ENCODE peak calls at places on chromosomes 3 and 15, in four cellular contexts. C, G, X and E are unnamed samples.

GRCh38 chr3:189119947-189120346 is 51.8 kb upstream of the TPRG1 start:
- DNase-seq in C (no peak), X (no peak), G (no peak), E (no peak)

GRCh38 chr3:188315563-188315962 is 161.6 kb downstream of the LPP start:
- DNase-seq in G (no peak), C (no peak), X (no peak), E (no peak)

GRCh38 chr3:194512895-194513601 is 26.2 kb upstream of the ATP13A3 start:
- DNase-seq in C (peak; percentile 96), G (no peak), X (no peak), E (no peak)

GRCh38 chr15:49060710-49061483 is 14.7 kb upstream of the SECISBP2L start:
- DNase-seq in C (no peak), X (no peak), G (peak; percentile 37), E (peak; percentile 48)

GRCh38 chr3:73451276-73451973 is 173.3 kb downstream of the PDZRN3 start:
- DNase-seq in C (no peak), X (no peak), G (no peak), E (no peak)

GRCh38 chr3:71057526-71057894 is 526.0 kb downstream of the FOXP1 start:
- DNase-seq in C (peak; percentile 10), G (peak; percentile 34), X (no peak), E (no peak)

GRCh38 chr15:88621789-88622604 is 857 bp downstream of the AEN start:
- DNase-seq in X (peak; percentile 48), G (peak; percentile 75), C (no peak), E (peak; percentile 84)

GRCh38 chr15:24823473-24823872 is 131.3 kb upstream of the SNRPN start:
- DNase-seq in C (no peak), G (no peak), X (no peak), E (no peak)

GRCh38 chr3:131326307-131326706 is 55.3 kb upstream of the NUDT16 start:
- DNase-seq in X (no peak), C (no peak), G (peak; percentile 55), E (peak; percentile 85)

GRCh38 chr3:45994661-45995369 is 809 bp downstream of the FYCO1 start:
- DNase-seq in G (peak; percentile 54), C (no peak), X (peak; percentile 88), E (no peak)

GRCh38 chr3:9947025-9947995 is 4.9 kb downstream of the PRRT3 start:
- DNase-seq in G (peak; percentile 92), C (peak; percentile 87), X (no peak), E (peak; percentile 98)

GRCh38 chr3:87077354-87077753 is 86.4 kb upstream of the VGLL3 start:
- DNase-seq in G (no peak), C (no peak), X (no peak), E (peak; percentile 32)

GRCh38 chr3:96182756-96183155 is 631.6 kb upstream of the EPHA6 start:
- DNase-seq in G (no peak), C (no peak), X (no peak), E (no peak)

GRCh38 chr3:122247825-122248185 is 64.3 kb downstream of the CASR start:
- DNase-seq in X (no peak), C (no peak), G (peak; percentile 11), E (no peak)

GRCh38 chr15:39880718-39881387 is 39.2 kb downstream of the GPR176 start:
- DNase-seq in X (no peak), C (no peak), G (no peak), E (no peak)

GRCh38 chr3:73314182-73314951 is 252.9 kb downstream of the EBLN2 start:
- DNase-seq in X (no peak), G (no peak), C (no peak), E (no peak)

GRCh38 chr3:76949462-76949861 is 90.4 kb upstream of the ROBO2 start:
- DNase-seq in C (no peak), G (no peak), X (no peak), E (no peak)

GRCh38 chr15:81909229-81910087 is 136.4 kb downstream of the MEX3B start:
- DNase-seq in C (no peak), G (no peak), X (peak; percentile 5), E (peak; percentile 66)

GRCh38 chr3:34212671-34213070 is 414.2 kb downstream of the PDCD6IP start:
- DNase-seq in X (no peak), G (peak; percentile 33), C (no peak), E (peak; percentile 0)

GRCh38 chr3:48088749-48089466 is 72.7 kb upstream of the MAP4 start:
- DNase-seq in G (peak; percentile 99), C (peak; percentile 97), X (peak; percentile 97), E (peak; percentile 97)

GRCh38 chr15:84631706-84632272 is 22.3 kb downstream of the WDR73 start:
- DNase-seq in G (peak; percentile 51), C (no peak), X (peak; percentile 17), E (no peak)

GRCh38 chr3:127689266-127689860 is 16.6 kb downstream of the ABTB1 start:
- DNase-seq in C (no peak), X (no peak), G (no peak), E (no peak)

GRCh38 chr3:53806182-53807116 is 39.8 kb downstream of the CHDH start:
- DNase-seq in X (no peak), G (peak; percentile 94), C (no peak), E (peak; percentile 96)

GRCh38 chr3:43629741-43630140 is 7.9 kb upstream of the ANO10 start:
- DNase-seq in G (no peak), X (no peak), C (no peak), E (no peak)

GRCh38 chr3:72529084-72529483 is 319.2 kb downstream of the SHQ1 start:
- DNase-seq in X (no peak), C (no peak), G (no peak), E (no peak)

GRCh38 chr3:194971965-194972364 is 286.3 kb downstream of the FAM43A start:
- DNase-seq in G (no peak), C (no peak), X (no peak), E (no peak)

GRCh38 chr15:42832577-42832976 is 88.0 kb downstream of the TTBK2 start:
- DNase-seq in X (no peak), C (peak; percentile 28), G (peak; percentile 87), E (peak; percentile 84)

GRCh38 chr3:172717493-172718088 is 6.7 kb upstream of the NCEH1 start:
- DNase-seq in G (peak; percentile 42), C (no peak), X (no peak), E (no peak)

GRCh38 chr15:81313686-81314085 is 10.3 kb downstream of the STARD5 start:
- DNase-seq in X (no peak), C (no peak), G (no peak), E (no peak)

GRCh38 chr3:126378341-126378751 is 16.4 kb upstream of the CFAP100 start:
- DNase-seq in X (no peak), C (no peak), G (no peak), E (no peak)

GRCh38 chr3:49703443-49703927 is 14.1 kb downstream of the RNF123 start:
- DNase-seq in G (peak; percentile 80), X (peak; percentile 74), C (peak; percentile 77), E (peak; percentile 99)

GRCh38 chr3:119679874-119680273 is 2.7 kb upstream of the COX17 start:
- DNase-seq in X (no peak), G (no peak), C (no peak), E (no peak)

GRCh38 chr3:52237659-52238172 is 1.2 kb downstream of the TWF2 start:
- DNase-seq in C (peak; percentile 94), G (peak; percentile 98), X (no peak), E (peak; percentile 100)

GRCh38 chr15:78810377-78811123 is 714 bp downstream of the ADAMTS7 start:
- DNase-seq in X (no peak), C (peak; percentile 39), G (peak; percentile 59), E (peak; percentile 98)

GRCh38 chr15:33425149-33425548 is 114.4 kb downstream of the RYR3 start:
- DNase-seq in X (no peak), C (no peak), G (peak; percentile 32), E (no peak)

GRCh38 chr15:86691091-86691490 is 611.4 kb downstream of the AGBL1 start:
- DNase-seq in X (no peak), C (no peak), G (no peak), E (no peak)

GRCh38 chr3:60294181-60294580 is 957.1 kb downstream of the FHIT start:
- DNase-seq in C (no peak), G (peak; percentile 64), X (peak; percentile 42), E (no peak)

GRCh38 chr3:31624054-31624709 is 91.5 kb downstream of the STT3B start:
- DNase-seq in G (no peak), X (no peak), C (no peak), E (no peak)

DNA sequence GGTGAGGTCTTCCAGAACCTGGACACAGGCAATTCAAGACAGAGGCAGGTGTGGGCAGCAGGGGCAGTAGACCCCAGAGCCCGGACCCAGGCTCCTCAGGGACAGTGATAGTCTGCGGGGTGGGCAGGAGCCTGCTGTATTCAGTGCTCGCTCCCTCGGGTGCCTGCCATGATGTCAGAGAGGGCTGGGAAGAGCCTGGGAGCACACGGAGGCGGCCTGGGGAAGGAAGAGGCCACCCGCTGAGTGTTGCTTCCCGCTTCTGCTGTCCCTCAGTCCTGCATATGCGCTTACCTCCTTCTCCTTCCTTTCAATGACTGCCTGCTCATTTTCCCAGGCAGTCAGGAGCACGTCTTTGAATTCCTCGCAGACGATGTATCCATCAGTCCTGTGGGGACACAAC is 22.8 kb downstream of the TMEM43 start:
- DNase-seq in G (no peak), X (no peak), C (no peak), E (peak; percentile 46)
- H3K36me3 ChIP-seq in G (peaks cover 15% of the 10 kb centered on the region), X (peaks cover 62% of the 10 kb centered on the region), C (peaks cover 12% of the 10 kb centered on the region), E (peaks cover 49% of the 10 kb centered on the region)

GRCh38 chr15:50124557-50125080 is 5.6 kb upstream of the ATP8B4 start:
- DNase-seq in X (no peak), G (no peak), C (no peak), E (no peak)
- H3K4me2 ChIP-seq in X (no peak overlapping the region), G (no peak overlapping the region), C (no peak overlapping the region), E (no peak overlapping the region)

GRCh38 chr15:95880630-95881029 is 449.9 kb upstream of the NR2F2 start:
- DNase-seq in X (no peak), C (no peak), G (no peak), E (no peak)

GRCh38 chr15:95888762-95889161 is 441.7 kb upstream of the NR2F2 start:
- DNase-seq in G (no peak), C (no peak), X (no peak), E (no peak)

GRCh38 chr15:95884276-95884675 is 446.2 kb upstream of the NR2F2 start:
- DNase-seq in X (no peak), G (peak; percentile 26), C (no peak), E (peak; percentile 19)

GRCh38 chr15:95887666-95888480 is 442.6 kb upstream of the NR2F2 start:
- DNase-seq in C (no peak), G (no peak), X (no peak), E (no peak)

GRCh38 chr15:95883064-95883463 is 447.4 kb upstream of the NR2F2 start:
- DNase-seq in X (no peak), C (no peak), G (no peak), E (no peak)
- H2AFZ ChIP-seq in X (no peak overlapping the region), C (no peak overlapping the region), G (no peak overlapping the region), E (no peak overlapping the region)

GRCh38 chr3:15220661-15221060 is 14.6 kb downstream of the CAPN7 start:
- DNase-seq in G (no peak), C (no peak), X (no peak), E (no peak)

GRCh38 chr3:15217841-15218267 is 11.8 kb downstream of the CAPN7 start:
- DNase-seq in G (no peak), C (no peak), X (no peak), E (no peak)

GRCh38 chr3:15217011-15217671 is 11.1 kb downstream of the CAPN7 start:
- DNase-seq in G (no peak), X (no peak), C (no peak), E (no peak)

GRCh38 chr3:15220056-15220455 is 14.0 kb downstream of the CAPN7 start:
- DNase-seq in C (no peak), G (no peak), X (no peak), E (no peak)

GRCh38 chr3:15218689-15219088 is 12.6 kb downstream of the CAPN7 start:
- DNase-seq in C (no peak), G (no peak), X (no peak), E (no peak)
- H3K36me3 ChIP-seq in C (peaks cover 45% of the 10 kb centered on the region), G (peaks cover 94% of the 10 kb centered on the region), X (peaks cover 86% of the 10 kb centered on the region), E (peaks cover 86% of the 10 kb centered on the region)

GRCh38 chr3:101976473-101976872 is 127.2 kb downstream of the NFKBIZ start:
- DNase-seq in G (no peak), X (no peak), C (no peak), E (no peak)
- H3K4me2 ChIP-seq in G (no peak overlapping the region), X (no peak overlapping the region), C (no peak overlapping the region), E (no peak overlapping the region)